ENCODE peak calls at places on chromosomes 5 and 9, in ten cellular contexts. Y, F, W, O, Z, E, T, U, R and L are unnamed samples.

GRCh38 chr9:137392232-137393007 is 30.5 kb downstream of the EXD3 start:
- DNase-seq in W (no peak), R (no peak), U (no peak), E (no peak), F (no peak), O (no peak), Y (no peak), T (no peak), Z (no peak), L (no peak)

GRCh38 chr9:126411948-126412284 is 85.3 kb downstream of the MVB12B start:
- DNase-seq in Y (no peak), T (no peak), Z (no peak), F (no peak), W (no peak), O (no peak), R (no peak), E (no peak), U (no peak), L (no peak)

GRCh38 chr9:73548201-73548600 is 396.5 kb downstream of the ANXA1 start:
- DNase-seq in R (no peak), Y (peak), Z (no peak), W (no peak), O (no peak), U (no peak), F (no peak), T (no peak), E (no peak), L (no peak)

GRCh38 chr9:93579711-93580516 is 3.5 kb downstream of the PHF2 start:
- DNase-seq in F (no peak), W (no peak), Y (no peak), U (no peak), R (no peak), Z (no peak), O (no peak), T (no peak), E (no peak), L (no peak)

GRCh38 chr5:77935516-77936364 is 159.6 kb upstream of the TBCA start:
- DNase-seq in O (no peak), Y (no peak), E (no peak), W (no peak), F (peak), U (no peak), Z (no peak), T (no peak), R (peak), L (no peak)

GRCh38 chr9:85898288-85898802 is 42.6 kb upstream of the NAA35 start:
- DNase-seq in R (no peak), Z (no peak), Y (no peak), W (no peak), F (no peak), E (no peak), U (no peak), T (no peak), O (no peak), L (no peak)

GRCh38 chr5:75885849-75886596 is 168.8 kb upstream of the POC5 start:
- DNase-seq in Z (no peak), R (no peak), O (no peak), E (no peak), U (no peak), Y (peak), F (no peak), T (no peak), W (peak), L (no peak)

GRCh38 chr5:132410451-132411381 is 41.2 kb downstream of the SLC22A5 start:
- DNase-seq in F (peak), T (peak), U (no peak), Y (peak), E (peak), Z (peak), W (peak), R (peak), O (peak), L (peak)

GRCh38 chr5:171122372-171122771 is 186.7 kb upstream of the TLX3 start:
- DNase-seq in T (no peak), Z (no peak), O (no peak), F (no peak), E (no peak), W (no peak), U (peak), Y (no peak), R (no peak), L (no peak)

GRCh38 chr5:177557041-177557647 is 2.8 kb upstream of the FAM193B start:
- DNase-seq in R (peak), T (no peak), W (no peak), Z (no peak), F (no peak), E (no peak), U (no peak), O (no peak), Y (no peak), L (no peak)

GRCh38 chr5:37637165-37637845 is 202.5 kb downstream of the GDNF start:
- DNase-seq in Z (no peak), W (no peak), O (no peak), R (no peak), F (no peak), U (no peak), T (no peak), Y (no peak), E (no peak), L (no peak)